ENCODE peak calls at places on chromosome 5, in ten cellular contexts. One of them, this sample, is unnamed.

GRCh38 chr5:150522504-150523464 is 14.9 kb downstream of the NDST1 start:
- DNase-seq in G401: no peak
- DNase-seq in activated naive CD4-positive, alpha-beta T cell treated with anti-CD3 and anti-CD28 coated beads, Interleukin-2, amount 50 U/mL, for 72 hours: no peak
- DNase-seq in A172: no peak
- DNase-seq in NCI-H446: no peak
- DNase-seq in HT1080: no peak
- DNase-seq in AG10803: no peak
- DNase-seq in stimulated activated CD8-positive, alpha-beta memory T cell treated with anti-CD3 and anti-CD28 coated beads, Interleukin-15, amount 100 ng/mL, for 4 hours: no peak
- DNase-seq in EL: no peak
- DNase-seq in activated CD4-positive, alpha-beta T cell treated with anti-CD3 and anti-CD28 coated beads, Interleukin-2, amount 50 U/mL, for 1 hour: no peak
- DNase-seq in this sample: no peak

GRCh38 chr5:85929713-85930112 is 688.0 kb upstream of the COX7C start:
- DNase-seq in G401: no peak
- DNase-seq in activated naive CD4-positive, alpha-beta T cell treated with anti-CD3 and anti-CD28 coated beads, Interleukin-2, amount 50 U/mL, for 72 hours: no peak
- DNase-seq in A172: no peak
- DNase-seq in NCI-H446: no peak
- DNase-seq in HT1080: no peak
- DNase-seq in AG10803: no peak
- DNase-seq in stimulated activated CD8-positive, alpha-beta memory T cell treated with anti-CD3 and anti-CD28 coated beads, Interleukin-15, amount 100 ng/mL, for 4 hours: no peak
- DNase-seq in EL: no peak
- DNase-seq in activated CD4-positive, alpha-beta T cell treated with anti-CD3 and anti-CD28 coated beads, Interleukin-2, amount 50 U/mL, for 1 hour: no peak
- DNase-seq in this sample: no peak

GRCh38 chr5:36878421-36879088 is 2.0 kb downstream of the NIPBL start:
- DNase-seq in G401: peak
- DNase-seq in activated naive CD4-positive, alpha-beta T cell treated with anti-CD3 and anti-CD28 coated beads, Interleukin-2, amount 50 U/mL, for 72 hours: no peak
- DNase-seq in A172: peak
- DNase-seq in NCI-H446: peak
- DNase-seq in HT1080: peak
- DNase-seq in AG10803: peak
- DNase-seq in stimulated activated CD8-positive, alpha-beta memory T cell treated with anti-CD3 and anti-CD28 coated beads, Interleukin-15, amount 100 ng/mL, for 4 hours: no peak
- DNase-seq in EL: peak
- DNase-seq in activated CD4-positive, alpha-beta T cell treated with anti-CD3 and anti-CD28 coated beads, Interleukin-2, amount 50 U/mL, for 1 hour: no peak
- DNase-seq in this sample: no peak

GRCh38 chr5:139569276-139569955 is 8.3 kb downstream of the UBE2D2 start:
- DNase-seq in G401: no peak
- DNase-seq in activated naive CD4-positive, alpha-beta T cell treated with anti-CD3 and anti-CD28 coated beads, Interleukin-2, amount 50 U/mL, for 72 hours: no peak
- DNase-seq in A172: no peak
- DNase-seq in NCI-H446: no peak
- DNase-seq in HT1080: no peak
- DNase-seq in AG10803: no peak
- DNase-seq in stimulated activated CD8-positive, alpha-beta memory T cell treated with anti-CD3 and anti-CD28 coated beads, Interleukin-15, amount 100 ng/mL, for 4 hours: no peak
- DNase-seq in EL: no peak
- DNase-seq in activated CD4-positive, alpha-beta T cell treated with anti-CD3 and anti-CD28 coated beads, Interleukin-2, amount 50 U/mL, for 1 hour: no peak
- DNase-seq in this sample: no peak

GRCh38 chr5:109063223-109063622 is 315.5 kb downstream of the FER start:
- DNase-seq in G401: no peak
- DNase-seq in activated naive CD4-positive, alpha-beta T cell treated with anti-CD3 and anti-CD28 coated beads, Interleukin-2, amount 50 U/mL, for 72 hours: no peak
- DNase-seq in A172: no peak
- DNase-seq in NCI-H446: peak
- DNase-seq in HT1080: no peak
- DNase-seq in AG10803: peak
- DNase-seq in stimulated activated CD8-positive, alpha-beta memory T cell treated with anti-CD3 and anti-CD28 coated beads, Interleukin-15, amount 100 ng/mL, for 4 hours: no peak
- DNase-seq in EL: peak
- DNase-seq in activated CD4-positive, alpha-beta T cell treated with anti-CD3 and anti-CD28 coated beads, Interleukin-2, amount 50 U/mL, for 1 hour: no peak
- DNase-seq in this sample: no peak

GRCh38 chr5:80662108-80662507 is 7.3 kb upstream of the DHFR start:
- DNase-seq in G401: no peak
- DNase-seq in activated naive CD4-positive, alpha-beta T cell treated with anti-CD3 and anti-CD28 coated beads, Interleukin-2, amount 50 U/mL, for 72 hours: no peak
- DNase-seq in A172: no peak
- DNase-seq in NCI-H446: no peak
- DNase-seq in HT1080: no peak
- DNase-seq in AG10803: no peak
- DNase-seq in stimulated activated CD8-positive, alpha-beta memory T cell treated with anti-CD3 and anti-CD28 coated beads, Interleukin-15, amount 100 ng/mL, for 4 hours: no peak
- DNase-seq in EL: no peak
- DNase-seq in activated CD4-positive, alpha-beta T cell treated with anti-CD3 and anti-CD28 coated beads, Interleukin-2, amount 50 U/mL, for 1 hour: no peak
- DNase-seq in this sample: no peak

GRCh38 chr5:39608024-39608423 is 183.2 kb upstream of the DAB2 start:
- DNase-seq in G401: no peak
- DNase-seq in activated naive CD4-positive, alpha-beta T cell treated with anti-CD3 and anti-CD28 coated beads, Interleukin-2, amount 50 U/mL, for 72 hours: no peak
- DNase-seq in A172: no peak
- DNase-seq in NCI-H446: no peak
- DNase-seq in HT1080: no peak
- DNase-seq in AG10803: no peak
- DNase-seq in stimulated activated CD8-positive, alpha-beta memory T cell treated with anti-CD3 and anti-CD28 coated beads, Interleukin-15, amount 100 ng/mL, for 4 hours: no peak
- DNase-seq in EL: no peak
- DNase-seq in activated CD4-positive, alpha-beta T cell treated with anti-CD3 and anti-CD28 coated beads, Interleukin-2, amount 50 U/mL, for 1 hour: no peak
- DNase-seq in this sample: no peak

GRCh38 chr5:173968154-173968553 is 20.8 kb upstream of the C5orf47 start:
- DNase-seq in G401: peak
- DNase-seq in activated naive CD4-positive, alpha-beta T cell treated with anti-CD3 and anti-CD28 coated beads, Interleukin-2, amount 50 U/mL, for 72 hours: no peak
- DNase-seq in A172: no peak
- DNase-seq in NCI-H446: peak
- DNase-seq in HT1080: no peak
- DNase-seq in AG10803: no peak
- DNase-seq in stimulated activated CD8-positive, alpha-beta memory T cell treated with anti-CD3 and anti-CD28 coated beads, Interleukin-15, amount 100 ng/mL, for 4 hours: no peak
- DNase-seq in EL: no peak
- DNase-seq in activated CD4-positive, alpha-beta T cell treated with anti-CD3 and anti-CD28 coated beads, Interleukin-2, amount 50 U/mL, for 1 hour: no peak
- DNase-seq in this sample: no peak

GRCh38 chr5:139116256-139116655 is 81.9 kb downstream of the SIL1 start:
- DNase-seq in G401: no peak
- DNase-seq in activated naive CD4-positive, alpha-beta T cell treated with anti-CD3 and anti-CD28 coated beads, Interleukin-2, amount 50 U/mL, for 72 hours: no peak
- DNase-seq in A172: no peak
- DNase-seq in NCI-H446: peak
- DNase-seq in HT1080: no peak
- DNase-seq in AG10803: no peak
- DNase-seq in stimulated activated CD8-positive, alpha-beta memory T cell treated with anti-CD3 and anti-CD28 coated beads, Interleukin-15, amount 100 ng/mL, for 4 hours: no peak
- DNase-seq in EL: no peak
- DNase-seq in activated CD4-positive, alpha-beta T cell treated with anti-CD3 and anti-CD28 coated beads, Interleukin-2, amount 50 U/mL, for 1 hour: no peak
- DNase-seq in this sample: no peak

GRCh38 chr5:125298258-125298657 is 551.8 kb upstream of the ZNF608 start:
- DNase-seq in G401: no peak
- DNase-seq in activated naive CD4-positive, alpha-beta T cell treated with anti-CD3 and anti-CD28 coated beads, Interleukin-2, amount 50 U/mL, for 72 hours: no peak
- DNase-seq in A172: no peak
- DNase-seq in NCI-H446: no peak
- DNase-seq in HT1080: peak
- DNase-seq in AG10803: peak
- DNase-seq in stimulated activated CD8-positive, alpha-beta memory T cell treated with anti-CD3 and anti-CD28 coated beads, Interleukin-15, amount 100 ng/mL, for 4 hours: no peak
- DNase-seq in EL: no peak
- DNase-seq in activated CD4-positive, alpha-beta T cell treated with anti-CD3 and anti-CD28 coated beads, Interleukin-2, amount 50 U/mL, for 1 hour: no peak
- DNase-seq in this sample: no peak

GRCh38 chr5:149400304-149400703 is 21.2 kb upstream of the IL17B start:
- DNase-seq in G401: no peak
- DNase-seq in activated naive CD4-positive, alpha-beta T cell treated with anti-CD3 and anti-CD28 coated beads, Interleukin-2, amount 50 U/mL, for 72 hours: no peak
- DNase-seq in A172: no peak
- DNase-seq in NCI-H446: no peak
- DNase-seq in HT1080: no peak
- DNase-seq in AG10803: no peak
- DNase-seq in stimulated activated CD8-positive, alpha-beta memory T cell treated with anti-CD3 and anti-CD28 coated beads, Interleukin-15, amount 100 ng/mL, for 4 hours: no peak
- DNase-seq in EL: no peak
- DNase-seq in activated CD4-positive, alpha-beta T cell treated with anti-CD3 and anti-CD28 coated beads, Interleukin-2, amount 50 U/mL, for 1 hour: no peak
- DNase-seq in this sample: no peak

GRCh38 chr5:56123531-56124243 is 109.4 kb downstream of the ANKRD55 start:
- DNase-seq in G401: no peak
- DNase-seq in activated naive CD4-positive, alpha-beta T cell treated with anti-CD3 and anti-CD28 coated beads, Interleukin-2, amount 50 U/mL, for 72 hours: no peak
- DNase-seq in A172: peak
- DNase-seq in NCI-H446: no peak
- DNase-seq in HT1080: peak
- DNase-seq in AG10803: peak
- DNase-seq in stimulated activated CD8-positive, alpha-beta memory T cell treated with anti-CD3 and anti-CD28 coated beads, Interleukin-15, amount 100 ng/mL, for 4 hours: no peak
- DNase-seq in EL: peak
- DNase-seq in activated CD4-positive, alpha-beta T cell treated with anti-CD3 and anti-CD28 coated beads, Interleukin-2, amount 50 U/mL, for 1 hour: no peak
- DNase-seq in this sample: no peak

GRCh38 chr5:179936976-179937681 is 29.4 kb upstream of the TBC1D9B start:
- DNase-seq in G401: no peak
- DNase-seq in activated naive CD4-positive, alpha-beta T cell treated with anti-CD3 and anti-CD28 coated beads, Interleukin-2, amount 50 U/mL, for 72 hours: no peak
- DNase-seq in A172: no peak
- DNase-seq in NCI-H446: no peak
- DNase-seq in HT1080: no peak
- DNase-seq in AG10803: no peak
- DNase-seq in stimulated activated CD8-positive, alpha-beta memory T cell treated with anti-CD3 and anti-CD28 coated beads, Interleukin-15, amount 100 ng/mL, for 4 hours: no peak
- DNase-seq in EL: no peak
- DNase-seq in activated CD4-positive, alpha-beta T cell treated with anti-CD3 and anti-CD28 coated beads, Interleukin-2, amount 50 U/mL, for 1 hour: no peak
- DNase-seq in this sample: no peak

GRCh38 chr5:170182461-170182860 is 50.3 kb upstream of the C5orf58 start:
- DNase-seq in G401: no peak
- DNase-seq in activated naive CD4-positive, alpha-beta T cell treated with anti-CD3 and anti-CD28 coated beads, Interleukin-2, amount 50 U/mL, for 72 hours: no peak
- DNase-seq in A172: no peak
- DNase-seq in NCI-H446: no peak
- DNase-seq in HT1080: no peak
- DNase-seq in AG10803: no peak
- DNase-seq in stimulated activated CD8-positive, alpha-beta memory T cell treated with anti-CD3 and anti-CD28 coated beads, Interleukin-15, amount 100 ng/mL, for 4 hours: no peak
- DNase-seq in EL: no peak
- DNase-seq in activated CD4-positive, alpha-beta T cell treated with anti-CD3 and anti-CD28 coated beads, Interleukin-2, amount 50 U/mL, for 1 hour: no peak
- DNase-seq in this sample: no peak

GRCh38 chr5:52674815-52675545 is 112.7 kb upstream of the ITGA1 start:
- DNase-seq in G401: no peak
- DNase-seq in activated naive CD4-positive, alpha-beta T cell treated with anti-CD3 and anti-CD28 coated beads, Interleukin-2, amount 50 U/mL, for 72 hours: no peak
- DNase-seq in A172: peak
- DNase-seq in NCI-H446: no peak
- DNase-seq in HT1080: peak
- DNase-seq in AG10803: peak
- DNase-seq in stimulated activated CD8-positive, alpha-beta memory T cell treated with anti-CD3 and anti-CD28 coated beads, Interleukin-15, amount 100 ng/mL, for 4 hours: no peak
- DNase-seq in EL: peak
- DNase-seq in activated CD4-positive, alpha-beta T cell treated with anti-CD3 and anti-CD28 coated beads, Interleukin-2, amount 50 U/mL, for 1 hour: no peak
- DNase-seq in this sample: no peak

GRCh38 chr5:16574789-16575785 is 41.7 kb downstream of the RETREG1 start:
- DNase-seq in G401: peak
- DNase-seq in activated naive CD4-positive, alpha-beta T cell treated with anti-CD3 and anti-CD28 coated beads, Interleukin-2, amount 50 U/mL, for 72 hours: no peak
- DNase-seq in A172: peak
- DNase-seq in NCI-H446: peak
- DNase-seq in HT1080: peak
- DNase-seq in AG10803: peak
- DNase-seq in stimulated activated CD8-positive, alpha-beta memory T cell treated with anti-CD3 and anti-CD28 coated beads, Interleukin-15, amount 100 ng/mL, for 4 hours: no peak
- DNase-seq in EL: peak
- DNase-seq in activated CD4-positive, alpha-beta T cell treated with anti-CD3 and anti-CD28 coated beads, Interleukin-2, amount 50 U/mL, for 1 hour: no peak
- DNase-seq in this sample: no peak

GRCh38 chr5:123448017-123448617 is 24.9 kb upstream of the CEP120 start:
- DNase-seq in G401: no peak
- DNase-seq in activated naive CD4-positive, alpha-beta T cell treated with anti-CD3 and anti-CD28 coated beads, Interleukin-2, amount 50 U/mL, for 72 hours: no peak
- DNase-seq in A172: no peak
- DNase-seq in NCI-H446: no peak
- DNase-seq in HT1080: no peak
- DNase-seq in AG10803: no peak
- DNase-seq in stimulated activated CD8-positive, alpha-beta memory T cell treated with anti-CD3 and anti-CD28 coated beads, Interleukin-15, amount 100 ng/mL, for 4 hours: no peak
- DNase-seq in EL: no peak
- DNase-seq in activated CD4-positive, alpha-beta T cell treated with anti-CD3 and anti-CD28 coated beads, Interleukin-2, amount 50 U/mL, for 1 hour: no peak
- DNase-seq in this sample: no peak

GRCh38 chr5:160173-160510 is 31.2 kb upstream of the LRRC14B start:
- DNase-seq in G401: no peak
- DNase-seq in activated naive CD4-positive, alpha-beta T cell treated with anti-CD3 and anti-CD28 coated beads, Interleukin-2, amount 50 U/mL, for 72 hours: no peak
- DNase-seq in A172: peak
- DNase-seq in NCI-H446: no peak
- DNase-seq in HT1080: peak
- DNase-seq in AG10803: no peak
- DNase-seq in stimulated activated CD8-positive, alpha-beta memory T cell treated with anti-CD3 and anti-CD28 coated beads, Interleukin-15, amount 100 ng/mL, for 4 hours: no peak
- DNase-seq in EL: peak
- DNase-seq in activated CD4-positive, alpha-beta T cell treated with anti-CD3 and anti-CD28 coated beads, Interleukin-2, amount 50 U/mL, for 1 hour: no peak
- DNase-seq in this sample: no peak

GRCh38 chr5:38451372-38451735 is 105.1 kb downstream of the LIFR start:
- DNase-seq in G401: no peak
- DNase-seq in activated naive CD4-positive, alpha-beta T cell treated with anti-CD3 and anti-CD28 coated beads, Interleukin-2, amount 50 U/mL, for 72 hours: no peak
- DNase-seq in A172: no peak
- DNase-seq in NCI-H446: no peak
- DNase-seq in HT1080: no peak
- DNase-seq in AG10803: peak
- DNase-seq in stimulated activated CD8-positive, alpha-beta memory T cell treated with anti-CD3 and anti-CD28 coated beads, Interleukin-15, amount 100 ng/mL, for 4 hours: no peak
- DNase-seq in EL: no peak
- DNase-seq in activated CD4-positive, alpha-beta T cell treated with anti-CD3 and anti-CD28 coated beads, Interleukin-2, amount 50 U/mL, for 1 hour: no peak
- DNase-seq in this sample: no peak

GRCh38 chr5:149345147-149345891 is at the start of gene GRPEL2:
- DNase-seq in G401: peak
- DNase-seq in activated naive CD4-positive, alpha-beta T cell treated with anti-CD3 and anti-CD28 coated beads, Interleukin-2, amount 50 U/mL, for 72 hours: peak
- DNase-seq in A172: peak
- DNase-seq in NCI-H446: peak
- DNase-seq in HT1080: peak
- DNase-seq in AG10803: peak
- DNase-seq in stimulated activated CD8-positive, alpha-beta memory T cell treated with anti-CD3 and anti-CD28 coated beads, Interleukin-15, amount 100 ng/mL, for 4 hours: peak
- DNase-seq in EL: peak
- DNase-seq in activated CD4-positive, alpha-beta T cell treated with anti-CD3 and anti-CD28 coated beads, Interleukin-2, amount 50 U/mL, for 1 hour: peak
- DNase-seq in this sample: peak

GRCh38 chr5:162139190-162139589 is 71.6 kb downstream of the GABRG2 start:
- DNase-seq in G401: no peak
- DNase-seq in activated naive CD4-positive, alpha-beta T cell treated with anti-CD3 and anti-CD28 coated beads, Interleukin-2, amount 50 U/mL, for 72 hours: no peak
- DNase-seq in A172: no peak
- DNase-seq in NCI-H446: no peak
- DNase-seq in HT1080: no peak
- DNase-seq in AG10803: no peak
- DNase-seq in stimulated activated CD8-positive, alpha-beta memory T cell treated with anti-CD3 and anti-CD28 coated beads, Interleukin-15, amount 100 ng/mL, for 4 hours: no peak
- DNase-seq in EL: no peak
- DNase-seq in activated CD4-positive, alpha-beta T cell treated with anti-CD3 and anti-CD28 coated beads, Interleukin-2, amount 50 U/mL, for 1 hour: no peak
- DNase-seq in this sample: no peak

GRCh38 chr5:149221326-149221725 is 50.3 kb upstream of the AFAP1L1 start:
- DNase-seq in G401: peak
- DNase-seq in activated naive CD4-positive, alpha-beta T cell treated with anti-CD3 and anti-CD28 coated beads, Interleukin-2, amount 50 U/mL, for 72 hours: no peak
- DNase-seq in A172: no peak
- DNase-seq in NCI-H446: no peak
- DNase-seq in HT1080: no peak
- DNase-seq in AG10803: peak
- DNase-seq in stimulated activated CD8-positive, alpha-beta memory T cell treated with anti-CD3 and anti-CD28 coated beads, Interleukin-15, amount 100 ng/mL, for 4 hours: no peak
- DNase-seq in EL: peak
- DNase-seq in activated CD4-positive, alpha-beta T cell treated with anti-CD3 and anti-CD28 coated beads, Interleukin-2, amount 50 U/mL, for 1 hour: no peak
- DNase-seq in this sample: no peak

This sample was measured in central memory CD4-positive, alpha-beta T cell.